ENCODE peak calls at places on chromosome 3, in eight cellular contexts. H is ovary, Q is transverse colon, K is neural progenitor cell, T is A549, O is mesendoderm, U is HepG2, V is right cardiac atrium. S is an unnamed sample. For H3K4me1, the result is how much of the 10 kb centered on the place peaks cover.

GRCh38 chr3:176906046-176906905 is 291.0 kb downstream of the TBL1XR1 start:
- DNase-seq in O (no peak), Q (no peak), H (peak), K (no peak), T (peak), U (peak), V (no peak), S (peak)

GRCh38 chr3:167941234-167941995 is 154.3 kb downstream of the GOLIM4 start:
- DNase-seq in U (no peak), Q (peak), O (peak), H (no peak), T (no peak), V (no peak), K (peak), S (peak)

GRCh38 chr3:48952510-48953118 is 34.0 kb downstream of the ARIH2 start:
- DNase-seq in U (peak), O (peak), K (peak), T (peak), V (no peak), Q (peak), H (no peak), S (peak)

GRCh38 chr3:93904568-93904967 is 69.1 kb downstream of the PROS1 start:
- DNase-seq in O (no peak), V (no peak), Q (no peak), K (no peak), T (no peak), H (no peak), U (no peak), S (no peak)

GRCh38 chr3:67018105-67018788 is 20.1 kb downstream of the KBTBD8 start:
- DNase-seq in U (no peak), O (no peak), T (peak), Q (peak), H (no peak), V (peak), K (no peak), S (no peak)

GRCh38 chr3:1374471-1374870 is 281.6 kb downstream of the CNTN6 start:
- DNase-seq in T (no peak), K (peak), V (no peak), O (no peak), Q (no peak), H (no peak), U (no peak), S (no peak)

GRCh38 chr3:187368251-187368733 is at the start of gene RTP4:
- DNase-seq in K (no peak), Q (no peak), V (no peak), T (no peak), O (no peak), H (no peak), U (peak), S (no peak)

GRCh38 chr3:127738192-127738840 is 65.6 kb downstream of the ABTB1 start:
- DNase-seq in K (no peak), V (no peak), T (peak), Q (peak), H (no peak), O (peak), U (no peak), S (no peak)

GRCh38 chr3:58581328-58582091 is 4.3 kb upstream of the FAM107A start:
- DNase-seq in V (no peak), H (no peak), U (no peak), O (peak), Q (no peak), K (peak), T (no peak), S (no peak)

GRCh38 chr3:36484386-36484785 is 104.1 kb downstream of the STAC start:
- DNase-seq in H (no peak), K (no peak), V (no peak), U (no peak), O (no peak), Q (no peak), T (no peak), S (no peak)

GRCh38 chr3:160226026-160226739 is 961 bp downstream of the C3orf80 start:
- DNase-seq in O (peak), H (no peak), T (peak), Q (peak), V (no peak), U (no peak), K (peak), S (no peak)

GRCh38 chr3:126355251-126355650 is 2.0 kb downstream of the KLF15 start:
- DNase-seq in V (peak), O (no peak), T (no peak), U (no peak), Q (no peak), K (no peak), H (peak), S (no peak)

GRCh38 chr3:164737174-164737573 is 341.1 kb downstream of the SI start:
- DNase-seq in U (no peak), H (no peak), T (no peak), Q (no peak), O (peak), K (no peak), V (no peak), S (no peak)

GRCh38 chr3:59056706-59057105 is 6.9 kb upstream of the CFAP20DC start:
- DNase-seq in Q (no peak), K (no peak), T (no peak), U (no peak), O (no peak), H (no peak), V (no peak), S (no peak)

GRCh38 chr3:13480340-13481318 is 523 bp downstream of the HDAC11 start:
- DNase-seq in Q (peak), V (peak), T (no peak), H (peak), K (no peak), U (no peak), O (peak), S (no peak)

GRCh38 chr3:11288021-11288491 is 15.9 kb downstream of the ATG7 start:
- DNase-seq in U (no peak), Q (no peak), T (no peak), O (no peak), V (no peak), H (no peak), K (no peak), S (no peak)

GRCh38 chr3:114645392-114645791 is 351.6 kb downstream of the TIGIT start:
- DNase-seq in T (no peak), V (no peak), O (no peak), K (no peak), H (no peak), Q (no peak), U (peak), S (no peak)

GRCh38 chr3:17412950-17413530 is 329.4 kb downstream of the TBC1D5 start:
- DNase-seq in T (peak), V (no peak), Q (no peak), O (peak), H (no peak), U (peak), K (peak), S (no peak)

GRCh38 chr3:64408770-64409169 is 183.5 kb upstream of the PRICKLE2 start:
- DNase-seq in U (no peak), H (no peak), T (no peak), K (no peak), Q (no peak), O (no peak), V (no peak), S (no peak)

GRCh38 chr3:137172703-137173102 is 214.9 kb downstream of the IL20RB start:
- DNase-seq in H (no peak), Q (no peak), O (no peak), K (no peak), T (no peak), V (no peak), U (no peak), S (no peak)

GRCh38 chr3:58260733-58261132 is 23.1 kb downstream of the ABHD6 start:
- DNase-seq in T (no peak), H (no peak), Q (no peak), K (no peak), U (no peak), V (peak), O (no peak), S (no peak)

GRCh38 chr3:34362910-34363309 is 564.5 kb downstream of the PDCD6IP start:
- DNase-seq in O (no peak), K (no peak), H (no peak), Q (no peak), T (no peak), U (no peak), V (no peak), S (no peak)

GRCh38 chr3:26437678-26438077 is 184.9 kb upstream of the LRRC3B start:
- DNase-seq in U (no peak), K (no peak), Q (no peak), H (no peak), O (peak), T (peak), V (no peak), S (no peak)

GRCh38 chr3:60803156-60803555 is 448.1 kb downstream of the FHIT start:
- DNase-seq in U (no peak), H (no peak), Q (no peak), T (no peak), K (peak), V (no peak), O (no peak), S (no peak)

GRCh38 chr3:174822320-174822719 is 36.8 kb upstream of the NAALADL2 start:
- DNase-seq in K (no peak), Q (no peak), H (no peak), U (no peak), O (no peak), V (no peak), T (no peak), S (no peak)
- H3K4me3 ChIP-seq in K (no peak), Q (no peak), H (no peak), U (no peak), O (no peak), V (no peak), T (no peak), S (no peak)

DNA sequence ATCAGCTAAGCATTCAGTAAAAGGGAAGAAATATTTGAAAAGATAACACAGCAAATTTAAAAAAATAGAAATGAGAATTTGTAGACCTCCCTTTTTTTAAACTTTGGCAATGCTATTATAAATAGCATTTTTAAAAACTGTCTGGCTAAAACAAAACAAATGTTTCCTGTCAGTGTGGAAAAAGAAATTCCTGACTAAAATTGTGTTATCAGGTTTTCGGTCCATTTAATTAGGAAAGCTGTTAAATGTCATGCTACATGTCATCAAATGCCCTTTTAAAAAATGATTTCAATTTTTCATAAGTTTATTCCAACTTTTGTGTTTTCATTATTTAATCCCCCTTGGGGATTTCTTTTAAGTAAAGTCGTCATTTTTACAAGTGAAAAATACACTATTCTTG is 29.6 kb downstream of the COL8A1 start:
- DNase-seq in U (no peak), O (no peak), H (no peak), K (no peak), V (no peak), Q (no peak), T (no peak), S (no peak)
- H3K4me1 ChIP-seq in U (under half), O (under half), H (under half), K (under half), V (under half), Q (under half), T (under half), S (under half)

DNA sequence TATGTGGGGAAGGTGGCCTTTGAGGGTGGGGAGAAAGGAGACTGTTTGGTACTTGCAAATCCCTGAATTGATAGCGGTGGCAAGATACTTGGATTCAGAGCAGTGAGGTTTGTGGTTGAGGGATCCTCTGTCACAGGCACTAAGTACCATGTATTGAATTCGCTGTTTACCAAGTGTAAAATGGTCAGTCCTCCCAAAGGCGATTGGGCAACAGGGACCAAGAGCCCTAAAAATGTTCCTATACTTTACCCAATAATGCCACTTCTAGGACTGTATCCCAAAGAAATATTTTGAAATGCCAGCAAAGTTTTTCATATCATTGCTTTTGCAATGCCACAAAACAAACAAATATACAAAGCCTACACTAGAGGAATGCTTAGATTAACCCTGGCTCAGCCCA is 43.4 kb upstream of the MRPS22 start:
- DNase-seq in H (no peak), K (no peak), V (no peak), Q (no peak), U (no peak), T (no peak), O (no peak), S (no peak)
- H3K27ac ChIP-seq in H (peak), K (no peak), V (no peak), Q (no peak), U (no peak), T (peak), O (no peak), S (no peak)

GRCh38 chr3:45267097-45267496 is 41.0 kb upstream of the TMEM158 start:
- DNase-seq in H (no peak), T (no peak), U (no peak), O (no peak), K (no peak), V (no peak), Q (no peak), S (no peak)
- H3K4me3 ChIP-seq in H (no peak), T (no peak), U (no peak), O (no peak), K (no peak), V (no peak), Q (no peak), S (no peak)

GRCh38 chr3:33318709-33319380 is 41.6 kb downstream of the FBXL2 start:
- DNase-seq in O (peak), U (no peak), T (peak), H (no peak), K (no peak), V (no peak), Q (no peak), S (no peak)
- H3K4me1 ChIP-seq in O (under half), U (under half), T (half or more), H (under half), K (under half), V (under half), Q (under half), S (under half)

DNA sequence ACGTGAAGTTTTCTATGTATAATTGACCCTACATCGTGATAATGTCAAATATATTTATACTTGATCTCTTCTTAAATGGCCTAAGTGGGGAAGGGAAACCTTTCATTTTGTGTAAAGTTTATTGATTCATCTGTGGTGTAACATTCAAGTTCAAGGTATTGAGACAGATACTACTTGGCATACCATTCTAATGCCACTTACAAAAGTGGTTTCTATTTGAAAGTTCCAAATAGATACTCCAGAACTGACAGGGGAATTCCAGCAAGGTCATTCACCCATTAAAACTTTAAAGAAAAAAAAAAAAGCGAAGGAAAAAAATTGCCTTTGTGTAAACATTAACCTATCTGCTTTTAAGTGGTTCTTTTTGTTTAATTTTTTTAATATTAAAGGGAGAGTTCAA is 45.3 kb upstream of the MAP3K13 start:
- DNase-seq in Q (no peak), H (no peak), T (peak), O (no peak), K (no peak), V (no peak), U (peak), S (no peak)
- H3K27ac ChIP-seq in Q (peak), H (peak), T (peak), O (no peak), K (no peak), V (no peak), U (peak), S (no peak)

S was measured in lung.